ENCODE peak calls at places on chromosomes 16 and 17, in four cellular contexts. One of them, this sample, is unnamed.
A peak's percentile ranks its signal among the peaks of the same experiment; 100 is the strongest.

GRCh38 chr17:21174719-21175118 is 39.2 kb downstream of the TMEM11 start:
- DNase-seq in K562: no peak
- DNase-seq in GM12878: no peak
- DNase-seq in HepG2: no peak
- DNase-seq in this sample: no peak

GRCh38 chr17:18187226-18187625 is 3.6 kb downstream of the ALKBH5 start:
- DNase-seq in K562: no peak
- DNase-seq in GM12878: no peak
- DNase-seq in HepG2: peak; percentile 40
- DNase-seq in this sample: no peak

GRCh38 chr16:23917621-23918020 is 81.8 kb downstream of the PRKCB start:
- DNase-seq in K562: no peak
- DNase-seq in HepG2: no peak
- DNase-seq in GM12878: peak; percentile 76
- DNase-seq in this sample: no peak

GRCh38 chr17:80861892-80862291 is 129.7 kb upstream of the CHMP6 start:
- DNase-seq in GM12878: no peak
- DNase-seq in K562: no peak
- DNase-seq in HepG2: no peak
- DNase-seq in this sample: peak; percentile 42

GRCh38 chr17:41917957-41918391 is 777 bp downstream of the ACLY start:
- DNase-seq in K562: peak; percentile 69
- DNase-seq in GM12878: no peak
- DNase-seq in HepG2: no peak
- DNase-seq in this sample: peak; percentile 61

GRCh38 chr16:54586474-54587175 is 300.0 kb upstream of the IRX3 start:
- DNase-seq in HepG2: no peak
- DNase-seq in GM12878: no peak
- DNase-seq in K562: no peak
- DNase-seq in this sample: no peak

GRCh38 chr17:34725008-34725407 is 145.6 kb downstream of the TMEM132E start:
- DNase-seq in HepG2: no peak
- DNase-seq in GM12878: no peak
- DNase-seq in K562: no peak
- DNase-seq in this sample: no peak

GRCh38 chr16:24668481-24669001 is 60.9 kb upstream of the TNRC6A start:
- DNase-seq in HepG2: no peak
- DNase-seq in K562: no peak
- DNase-seq in GM12878: no peak
- DNase-seq in this sample: no peak

GRCh38 chr16:57194512-57194911 is 8.4 kb downstream of the RSPRY1 start:
- DNase-seq in HepG2: peak; percentile 96
- DNase-seq in GM12878: no peak
- DNase-seq in K562: no peak
- DNase-seq in this sample: no peak

GRCh38 chr16:2008631-2009301 is 855 bp downstream of the ZNF598 start:
- DNase-seq in HepG2: peak; percentile 65
- DNase-seq in GM12878: no peak
- DNase-seq in K562: peak; percentile 69
- DNase-seq in this sample: no peak

GRCh38 chr17:859461-860195 is 77.5 kb downstream of the MRM3 start:
- DNase-seq in K562: no peak
- DNase-seq in HepG2: no peak
- DNase-seq in GM12878: no peak
- DNase-seq in this sample: no peak

GRCh38 chr16:61792194-61792904 is 243.9 kb downstream of the CDH8 start:
- DNase-seq in GM12878: no peak
- DNase-seq in HepG2: no peak
- DNase-seq in K562: no peak
- DNase-seq in this sample: no peak

GRCh38 chr17:2192367-2193028 is 111.1 kb downstream of the SMG6 start:
- DNase-seq in GM12878: peak; percentile 72
- DNase-seq in HepG2: no peak
- DNase-seq in K562: peak; percentile 42
- DNase-seq in this sample: no peak

GRCh38 chr16:55835578-55835977 is 2.7 kb upstream of the CES1 start:
- DNase-seq in K562: no peak
- DNase-seq in HepG2: peak; percentile 73
- DNase-seq in GM12878: no peak
- DNase-seq in this sample: no peak

GRCh38 chr17:61955621-61956020 is 27.8 kb upstream of the INTS2 start:
- DNase-seq in GM12878: no peak
- DNase-seq in HepG2: no peak
- DNase-seq in K562: no peak
- DNase-seq in this sample: no peak
- TF ChIP-seq FOXM1 in GM12878: no peak
- TF ChIP-seq FOXM1 in HepG2: no peak
- TF ChIP-seq FOXM1 in K562: no peak
- TF ChIP-seq FOXM1 in this sample: no peak

GRCh38 chr17:44981221-44981968 is 13.3 kb upstream of the C1QL1 start:
- DNase-seq in GM12878: no peak
- DNase-seq in HepG2: peak; percentile 67
- DNase-seq in K562: no peak
- DNase-seq in this sample: no peak

GRCh38 chr17:44978807-44979206 is 10.7 kb upstream of the C1QL1 start:
- DNase-seq in K562: no peak
- DNase-seq in GM12878: no peak
- DNase-seq in HepG2: no peak
- DNase-seq in this sample: no peak

GRCh38 chr17:44977740-44978584 is 9.9 kb upstream of the C1QL1 start:
- DNase-seq in GM12878: no peak
- DNase-seq in K562: no peak
- DNase-seq in HepG2: no peak
- DNase-seq in this sample: no peak

GRCh38 chr17:44982113-44982702 is 14.1 kb upstream of the C1QL1 start:
- DNase-seq in K562: no peak
- DNase-seq in HepG2: no peak
- DNase-seq in GM12878: no peak
- DNase-seq in this sample: no peak

DNA sequence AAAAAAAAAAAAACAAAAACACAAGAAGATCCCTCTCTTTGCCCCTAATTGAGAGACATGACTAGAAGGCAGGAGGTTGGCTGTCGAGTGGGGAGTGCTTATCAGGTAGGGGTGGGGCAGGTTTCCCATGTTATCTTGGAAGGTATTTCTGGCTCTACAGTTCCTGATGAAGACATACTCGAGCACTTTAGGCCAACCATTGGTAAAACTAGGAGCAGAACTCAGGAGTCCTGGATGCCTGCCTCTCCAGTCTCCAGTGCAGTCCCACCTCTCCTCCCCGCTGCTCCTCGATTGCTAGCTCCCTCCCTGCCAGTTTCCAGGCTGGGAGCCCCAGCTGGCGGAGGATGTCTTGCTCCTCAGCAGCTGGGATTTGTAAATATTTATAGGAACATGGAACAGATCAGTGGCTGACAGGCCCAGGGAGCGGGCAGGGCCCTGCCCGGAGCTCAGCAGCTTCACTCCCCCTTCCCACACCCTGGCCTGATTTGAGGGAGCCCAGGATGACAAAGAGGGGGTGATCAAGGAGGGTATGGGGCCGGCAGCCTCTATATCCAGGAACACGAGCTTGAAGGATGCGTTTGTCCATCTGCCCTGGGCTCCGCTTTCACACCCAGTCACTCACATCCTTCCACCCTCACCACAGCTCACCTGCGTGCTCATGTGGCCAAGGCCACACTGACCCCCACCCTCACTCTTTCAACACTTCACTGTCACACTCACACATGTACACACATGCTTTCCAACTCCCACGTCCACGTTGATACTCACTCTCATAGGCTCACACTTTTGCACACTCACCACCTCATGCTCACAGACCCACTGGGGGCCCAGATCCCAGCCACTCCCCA is 11.5 kb upstream of the C1QL1 start:
- DNase-seq in K562: no peak
- DNase-seq in GM12878: no peak
- DNase-seq in HepG2: no peak
- DNase-seq in this sample: no peak
- TF ChIP-seq SP1 in K562: no peak
- TF ChIP-seq SP1 in GM12878: no peak
- TF ChIP-seq SP1 in HepG2: no peak
- TF ChIP-seq SP1 in this sample: no peak

DNA sequence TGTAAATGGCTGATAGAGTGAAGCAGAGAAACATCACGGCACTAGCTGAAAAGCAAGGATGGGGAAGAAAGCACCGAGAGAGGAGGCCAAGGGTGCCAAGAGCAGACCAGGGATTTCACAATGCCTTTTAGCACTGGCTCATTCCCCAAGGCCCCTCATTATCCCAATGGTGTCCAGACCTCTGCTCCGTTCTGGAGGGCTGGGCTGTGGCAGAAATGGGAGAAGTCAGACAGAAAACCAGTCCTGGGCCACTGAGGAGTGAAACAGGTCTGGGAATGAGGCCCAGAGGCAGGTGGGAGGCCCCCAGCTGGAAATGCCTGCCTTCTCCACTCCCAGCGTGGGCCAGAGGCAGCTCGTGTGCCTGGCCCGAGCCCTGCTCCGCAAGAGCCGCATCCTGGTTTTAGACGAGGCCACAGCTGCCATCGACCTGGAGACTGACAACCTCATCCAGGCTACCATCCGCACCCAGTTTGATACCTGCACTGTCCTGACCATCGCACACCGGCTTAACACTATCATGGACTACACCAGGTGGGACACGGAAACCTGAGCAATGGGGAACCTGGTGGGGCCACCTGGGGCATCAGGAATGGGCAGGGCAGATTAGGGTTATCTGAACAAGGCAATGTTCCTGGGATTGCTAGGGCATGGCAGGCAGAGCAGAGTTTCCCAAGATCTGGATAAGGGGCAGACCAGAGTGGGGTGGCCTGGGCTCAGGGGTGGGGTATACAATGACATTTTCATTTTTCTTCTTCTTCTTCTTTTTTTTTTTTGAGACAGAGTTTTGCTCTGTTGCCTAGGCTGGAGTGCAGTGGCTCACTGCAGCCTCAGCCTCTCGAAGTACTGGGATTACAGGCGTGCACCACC is 20.3 kb downstream of the ANKRD40 start:
- DNase-seq in HepG2: peak; percentile 85
- DNase-seq in GM12878: no peak
- DNase-seq in K562: no peak
- DNase-seq in this sample: no peak
- TF ChIP-seq FOXM1 in HepG2: no peak
- TF ChIP-seq FOXM1 in GM12878: no peak
- TF ChIP-seq FOXM1 in K562: no peak
- TF ChIP-seq FOXM1 in this sample: no peak

GRCh38 chr17:74877592-74878543 is 5.1 kb upstream of the FDXR start:
- DNase-seq in K562: peak; percentile 85
- DNase-seq in HepG2: peak; percentile 62
- DNase-seq in GM12878: no peak
- DNase-seq in this sample: no peak
- TF ChIP-seq SP1 in K562: no peak
- TF ChIP-seq SP1 in HepG2: no peak
- TF ChIP-seq SP1 in GM12878: no peak
- TF ChIP-seq SP1 in this sample: no peak

GRCh38 chr16:81500833-81501521 is 56.4 kb downstream of the CMIP start:
- DNase-seq in GM12878: no peak
- DNase-seq in HepG2: no peak
- DNase-seq in K562: no peak
- DNase-seq in this sample: no peak
- TF ChIP-seq FOXM1 in GM12878: no peak
- TF ChIP-seq FOXM1 in HepG2: no peak
- TF ChIP-seq FOXM1 in K562: no peak
- TF ChIP-seq FOXM1 in this sample: no peak

GRCh38 chr16:67277294-67277998 is 1.9 kb upstream of the PLEKHG4 start:
- DNase-seq in HepG2: peak; percentile 35
- DNase-seq in GM12878: no peak
- DNase-seq in K562: peak; percentile 59
- DNase-seq in this sample: no peak
- TF ChIP-seq SP1 in HepG2: no peak
- TF ChIP-seq SP1 in GM12878: no peak
- TF ChIP-seq SP1 in K562: no peak
- TF ChIP-seq SP1 in this sample: no peak

DNA sequence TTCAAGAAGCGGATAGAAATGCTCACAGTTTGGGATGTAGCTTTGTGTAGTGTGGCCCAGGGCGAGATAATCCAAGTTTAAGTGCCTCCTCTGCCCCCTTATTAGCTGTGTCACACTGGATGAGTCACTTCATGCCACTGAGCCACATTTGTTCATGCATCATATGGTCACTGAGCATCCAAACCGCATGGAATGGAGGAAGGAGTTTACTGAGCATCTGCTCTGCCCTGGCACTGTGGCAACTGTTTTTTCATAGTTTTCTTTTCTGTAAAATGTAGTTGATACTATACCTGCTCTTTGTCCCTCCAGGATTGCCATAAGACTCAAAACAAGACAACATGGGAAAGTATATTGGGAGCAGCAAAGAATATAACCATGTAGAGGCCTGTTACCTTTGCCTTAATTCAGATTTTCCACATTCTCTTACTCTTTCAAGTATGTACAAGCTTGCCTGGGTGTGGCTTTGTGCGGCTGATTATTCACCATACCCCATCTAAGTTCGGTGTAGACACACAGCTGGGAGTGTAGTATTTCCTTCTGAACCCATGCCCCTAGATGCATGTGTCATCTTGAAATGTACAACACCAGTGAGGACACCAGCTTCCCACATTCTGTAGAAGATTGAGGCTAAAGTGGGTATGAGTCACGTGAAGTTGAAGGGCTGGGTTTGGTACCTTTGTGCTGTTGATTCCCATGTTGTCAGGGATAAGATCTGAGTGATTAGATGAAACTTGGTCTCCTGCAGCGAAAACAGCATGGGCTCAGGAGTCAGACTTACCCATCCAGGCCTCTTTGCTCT is 14.8 kb upstream of the DHX8 start:
- DNase-seq in HepG2: peak; percentile 74
- DNase-seq in GM12878: no peak
- DNase-seq in K562: no peak
- DNase-seq in this sample: no peak
- TF ChIP-seq FOXM1 in HepG2: no peak
- TF ChIP-seq FOXM1 in GM12878: no peak
- TF ChIP-seq FOXM1 in K562: no peak
- TF ChIP-seq FOXM1 in this sample: no peak

GRCh38 chr16:81929841-81930240 is 81.4 kb downstream of the SDR42E1 start:
- DNase-seq in GM12878: no peak
- DNase-seq in HepG2: no peak
- DNase-seq in K562: no peak
- DNase-seq in this sample: no peak

GRCh38 chr16:81931927-81932326 is 79.3 kb downstream of the SDR42E1 start:
- DNase-seq in GM12878: no peak
- DNase-seq in K562: no peak
- DNase-seq in HepG2: no peak
- DNase-seq in this sample: no peak

GRCh38 chr16:81926036-81926435 is 85.2 kb downstream of the SDR42E1 start:
- DNase-seq in K562: no peak
- DNase-seq in GM12878: no peak
- DNase-seq in HepG2: no peak
- DNase-seq in this sample: no peak

GRCh38 chr16:81927561-81928185 is 83.6 kb downstream of the SDR42E1 start:
- DNase-seq in K562: no peak
- DNase-seq in GM12878: no peak
- DNase-seq in HepG2: no peak
- DNase-seq in this sample: no peak

GRCh38 chr16:81928975-81929374 is 82.3 kb downstream of the SDR42E1 start:
- DNase-seq in GM12878: no peak
- DNase-seq in K562: peak; percentile 70
- DNase-seq in HepG2: no peak
- DNase-seq in this sample: no peak
- TF ChIP-seq SP1 in GM12878: no peak
- TF ChIP-seq SP1 in K562: no peak
- TF ChIP-seq SP1 in HepG2: no peak
- TF ChIP-seq SP1 in this sample: no peak